ENCODE peak calls at places on chromosomes 16 and 17, in six cellular contexts. F is BJ, T is putamen, E is EL, I is caudate nucleus, M is foreskin melanocyte. P is an unnamed sample.

GRCh38 chr16:11296706-11297491 is 15.8 kb upstream of the PRM1 start:
- DNase-seq in F (no peak), T (no peak), E (no peak), I (no peak), M (no peak), P (no peak)

GRCh38 chr17:10600551-10600950 is 51.1 kb upstream of the MYH2 start:
- DNase-seq in F (peak), T (no peak), E (peak), I (no peak), M (no peak), P (no peak)

GRCh38 chr17:78315355-78316114 is 44.3 kb downstream of the SOCS3 start:
- DNase-seq in F (peak), T (no peak), E (peak), I (no peak), M (peak), P (peak)

GRCh38 chr17:13600475-13601316 is 1.0 kb downstream of the HS3ST3A1 start:
- DNase-seq in F (no peak), T (no peak), E (peak), I (no peak), M (no peak), P (peak)

GRCh38 chr17:4199818-4200402 is 56.9 kb downstream of the CYB5D2 start:
- DNase-seq in F (no peak), T (no peak), E (peak), I (no peak), M (peak), P (no peak)

GRCh38 chr17:2214887-2215615 is 88.5 kb downstream of the SMG6 start:
- DNase-seq in F (peak), T (no peak), E (peak), I (no peak), M (peak), P (peak)

GRCh38 chr16:11198817-11199216 is 57.2 kb downstream of the SOCS1 start:
- DNase-seq in F (no peak), T (no peak), E (no peak), I (no peak), M (no peak), P (no peak)

GRCh38 chr17:77417575-77417974 is 276.8 kb downstream of the SEC14L1 start:
- DNase-seq in F (no peak), T (no peak), E (no peak), I (no peak), M (no peak), P (no peak)

GRCh38 chr16:24645739-24646645 is 83.5 kb upstream of the TNRC6A start:
- DNase-seq in F (peak), T (no peak), E (peak), I (no peak), M (peak), P (no peak)

GRCh38 chr16:88499836-88500251 is 46.8 kb downstream of the ZFPM1 start:
- DNase-seq in F (no peak), T (no peak), E (no peak), I (no peak), M (no peak), P (peak)

GRCh38 chr16:58638148-58639036 is 8.8 kb upstream of the CNOT1 start:
- DNase-seq in F (peak), T (no peak), E (peak), I (no peak), M (peak), P (peak)

GRCh38 chr17:55157165-55157564 is 107.6 kb upstream of the HLF start:
- DNase-seq in F (no peak), T (no peak), E (peak), I (no peak), M (no peak), P (no peak)

GRCh38 chr17:1490643-1491405 is 1.7 kb downstream of the MYO1C start:
- DNase-seq in F (no peak), T (no peak), E (peak), I (no peak), M (no peak), P (peak)

GRCh38 chr17:45818041-45818440 is 26.6 kb upstream of the SPPL2C start:
- DNase-seq in F (no peak), T (no peak), E (no peak), I (no peak), M (no peak), P (no peak)

GRCh38 chr16:8673611-8674412 is 605 bp upstream of the ABAT start:
- DNase-seq in F (no peak), T (no peak), E (peak), I (no peak), M (no peak), P (no peak)

GRCh38 chr16:4972938-4973587 is 14.9 kb downstream of the SEC14L5 start:
- DNase-seq in F (no peak), T (peak), E (no peak), I (peak), M (no peak), P (no peak)

GRCh38 chr16:85227924-85228462 is 115.7 kb upstream of the CIBAR2 start:
- DNase-seq in F (no peak), T (no peak), E (peak), I (no peak), M (no peak), P (no peak)

GRCh38 chr16:86668136-86668535 is 89.8 kb downstream of the FOXL1 start:
- DNase-seq in F (no peak), T (no peak), E (peak), I (no peak), M (no peak), P (no peak)

GRCh38 chr17:2102931-2103398 is 48.1 kb downstream of the HIC1 start:
- DNase-seq in F (no peak), T (no peak), E (peak), I (no peak), M (no peak), P (no peak)

GRCh38 chr16:3836641-3837040 is 43.9 kb downstream of the CREBBP start:
- DNase-seq in F (no peak), T (no peak), E (no peak), I (no peak), M (no peak), P (no peak)

GRCh38 chr17:35052240-35052608 is 11.3 kb downstream of the RFFL start:
- DNase-seq in F (peak), T (no peak), E (peak), I (no peak), M (no peak), P (no peak)

GRCh38 chr17:49117581-49118230 is 14.9 kb upstream of the B4GALNT2 start:
- DNase-seq in F (no peak), T (no peak), E (no peak), I (no peak), M (no peak), P (no peak)

GRCh38 chr16:17359778-17360177 is 111.0 kb downstream of the XYLT1 start:
- DNase-seq in F (no peak), T (no peak), E (peak), I (no peak), M (no peak), P (no peak)

GRCh38 chr17:43092891-43093290 is 32.3 kb downstream of the BRCA1 start:
- DNase-seq in F (no peak), T (no peak), E (no peak), I (no peak), M (no peak), P (no peak)

GRCh38 chr16:82192665-82193064 is 22.6 kb upstream of the MPHOSPH6 start:
- DNase-seq in F (peak), T (no peak), E (peak), I (no peak), M (peak), P (no peak)

GRCh38 chr17:45355087-45355486 is 38.3 kb upstream of the MAP3K14 start:
- DNase-seq in F (no peak), T (no peak), E (peak), I (no peak), M (no peak), P (no peak)

GRCh38 chr17:4577386-4577993 is 6.8 kb upstream of the SMTNL2 start:
- DNase-seq in F (no peak), T (no peak), E (no peak), I (no peak), M (no peak), P (no peak)

GRCh38 chr17:1907818-1908698 is 78.3 kb downstream of the RPA1 start:
- DNase-seq in F (no peak), T (peak), E (peak), I (no peak), M (no peak), P (no peak)